ENCODE peak calls at places on chromosomes 11 and 22, in seven cellular contexts. One of them, this sample, is unnamed.

GRCh38 chr11:128456566-128457268 is 130.6 kb downstream of the ETS1 start:
- DNase-seq in mesenchymal stem cell: no peak
- DNase-seq in neuronal stem cell: no peak
- DNase-seq in H1: no peak
- DNase-seq in trophoblast cell: no peak
- DNase-seq in IMR-90: no peak
- DNase-seq in mesendoderm: no peak
- DNase-seq in this sample: no peak

GRCh38 chr11:26730711-26731460 is 9.0 kb upstream of the SLC5A12 start:
- DNase-seq in trophoblast cell: no peak
- DNase-seq in mesenchymal stem cell: peak; percentile 48
- DNase-seq in IMR-90: peak; percentile 1
- DNase-seq in neuronal stem cell: no peak
- DNase-seq in mesendoderm: no peak
- DNase-seq in H1: no peak
- DNase-seq in this sample: no peak

GRCh38 chr22:29314537-29315285 is 786 bp downstream of the RASL10A start:
- DNase-seq in mesenchymal stem cell: peak; percentile 12
- DNase-seq in mesendoderm: no peak
- DNase-seq in neuronal stem cell: no peak
- DNase-seq in H1: no peak
- DNase-seq in IMR-90: no peak
- DNase-seq in trophoblast cell: no peak
- DNase-seq in this sample: no peak

GRCh38 chr11:102843474-102843873 is at the start of gene MMP3:
- DNase-seq in H1: no peak
- DNase-seq in neuronal stem cell: no peak
- DNase-seq in mesenchymal stem cell: peak; percentile 37
- DNase-seq in mesendoderm: no peak
- DNase-seq in trophoblast cell: no peak
- DNase-seq in IMR-90: peak; percentile 10
- DNase-seq in this sample: no peak

GRCh38 chr22:19937616-19938473 is 3.7 kb upstream of the COMT start:
- DNase-seq in mesendoderm: no peak
- DNase-seq in H1: no peak
- DNase-seq in IMR-90: peak; percentile 35
- DNase-seq in mesenchymal stem cell: no peak
- DNase-seq in neuronal stem cell: no peak
- DNase-seq in trophoblast cell: no peak
- DNase-seq in this sample: no peak

GRCh38 chr11:113974741-113975470 is at the start of gene HTR3A:
- DNase-seq in IMR-90: no peak
- DNase-seq in trophoblast cell: no peak
- DNase-seq in H1: peak; percentile 43
- DNase-seq in mesenchymal stem cell: peak; percentile 24
- DNase-seq in mesendoderm: peak; percentile 89
- DNase-seq in neuronal stem cell: peak; percentile 49
- DNase-seq in this sample: peak; percentile 91

GRCh38 chr22:45818130-45819085 is 146.8 kb downstream of the ATXN10 start:
- DNase-seq in neuronal stem cell: no peak
- DNase-seq in mesendoderm: peak; percentile 23
- DNase-seq in H1: no peak
- DNase-seq in trophoblast cell: no peak
- DNase-seq in mesenchymal stem cell: peak; percentile 22
- DNase-seq in IMR-90: no peak
- DNase-seq in this sample: no peak

GRCh38 chr11:2533642-2534115 is 88.9 kb downstream of the KCNQ1 start:
- DNase-seq in IMR-90: peak; percentile 91
- DNase-seq in H1: peak; percentile 77
- DNase-seq in trophoblast cell: peak; percentile 93
- DNase-seq in neuronal stem cell: peak; percentile 80
- DNase-seq in mesendoderm: peak; percentile 97
- DNase-seq in mesenchymal stem cell: peak; percentile 93
- DNase-seq in this sample: peak; percentile 88

GRCh38 chr11:130945945-130946344 is 29.7 kb upstream of the SNX19 start:
- DNase-seq in mesenchymal stem cell: peak; percentile 24
- DNase-seq in H1: no peak
- DNase-seq in mesendoderm: no peak
- DNase-seq in IMR-90: peak; percentile 94
- DNase-seq in neuronal stem cell: no peak
- DNase-seq in trophoblast cell: no peak
- DNase-seq in this sample: no peak

GRCh38 chr11:64251986-64252837 is 882 bp downstream of the PLCB3 start:
- DNase-seq in mesenchymal stem cell: peak; percentile 51
- DNase-seq in neuronal stem cell: no peak
- DNase-seq in IMR-90: no peak
- DNase-seq in H1: no peak
- DNase-seq in mesendoderm: peak; percentile 54
- DNase-seq in trophoblast cell: no peak
- DNase-seq in this sample: no peak

GRCh38 chr11:99234534-99234933 is 213.8 kb downstream of the CNTN5 start:
- DNase-seq in IMR-90: no peak
- DNase-seq in trophoblast cell: no peak
- DNase-seq in H1: no peak
- DNase-seq in mesendoderm: no peak
- DNase-seq in mesenchymal stem cell: no peak
- DNase-seq in neuronal stem cell: no peak
- DNase-seq in this sample: no peak

DNA sequence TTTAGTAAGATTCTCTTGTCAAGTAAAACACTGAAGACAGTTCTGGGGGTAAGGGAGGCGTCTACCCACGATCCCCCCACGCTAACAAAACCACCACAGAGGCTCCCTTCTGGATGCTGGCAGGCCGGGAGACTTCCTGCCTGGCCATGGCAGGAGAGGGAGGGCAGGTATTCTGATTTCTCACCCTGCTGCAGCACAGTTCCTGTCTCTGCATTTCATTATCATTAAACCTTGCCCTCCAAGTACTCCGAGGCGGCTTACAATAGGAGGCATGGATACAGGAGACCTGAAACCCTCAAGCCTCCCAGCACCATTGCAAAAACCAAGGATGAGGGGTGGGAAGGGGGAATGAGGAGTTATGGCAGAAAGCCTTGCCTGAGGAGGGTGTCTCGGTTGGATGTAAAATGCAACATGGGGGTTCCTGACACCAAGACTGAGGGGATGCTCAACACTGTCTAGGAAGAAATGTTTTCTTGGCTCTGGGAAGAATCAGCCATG is 44.1 kb upstream of the MN1 start:
- DNase-seq in mesendoderm: peak; percentile 48
- DNase-seq in trophoblast cell: no peak
- DNase-seq in IMR-90: no peak
- DNase-seq in mesenchymal stem cell: no peak
- DNase-seq in neuronal stem cell: no peak
- DNase-seq in H1: no peak
- DNase-seq in this sample: no peak
- H2BK120ac ChIP-seq in mesendoderm: no peak overlapping the region
- H2BK120ac ChIP-seq in trophoblast cell: no peak overlapping the region
- H2BK120ac ChIP-seq in IMR-90: no peak overlapping the region
- H2BK120ac ChIP-seq in mesenchymal stem cell: no peak overlapping the region
- H2BK120ac ChIP-seq in neuronal stem cell: no peak overlapping the region
- H2BK120ac ChIP-seq in H1: no peak overlapping the region
- H2BK120ac ChIP-seq in this sample: no peak overlapping the region

GRCh38 chr11:77372736-77373135 is 71.2 kb upstream of the GDPD4 start:
- DNase-seq in mesendoderm: no peak
- DNase-seq in H1: no peak
- DNase-seq in IMR-90: no peak
- DNase-seq in trophoblast cell: no peak
- DNase-seq in neuronal stem cell: no peak
- DNase-seq in mesenchymal stem cell: no peak
- DNase-seq in this sample: no peak
- H2BK120ac ChIP-seq in mesendoderm: no peak overlapping the region
- H2BK120ac ChIP-seq in H1: no peak overlapping the region
- H2BK120ac ChIP-seq in IMR-90: no peak overlapping the region
- H2BK120ac ChIP-seq in trophoblast cell: no peak overlapping the region
- H2BK120ac ChIP-seq in neuronal stem cell: no peak overlapping the region
- H2BK120ac ChIP-seq in mesenchymal stem cell: no peak overlapping the region
- H2BK120ac ChIP-seq in this sample: no peak overlapping the region

GRCh38 chr11:34633640-34633989 is 12.7 kb downstream of the EHF start:
- DNase-seq in mesendoderm: no peak
- DNase-seq in H1: no peak
- DNase-seq in IMR-90: no peak
- DNase-seq in trophoblast cell: no peak
- DNase-seq in neuronal stem cell: no peak
- DNase-seq in mesenchymal stem cell: no peak
- DNase-seq in this sample: no peak

GRCh38 chr11:34637303-34637702 is 16.4 kb downstream of the EHF start:
- DNase-seq in IMR-90: no peak
- DNase-seq in mesenchymal stem cell: no peak
- DNase-seq in trophoblast cell: no peak
- DNase-seq in H1: no peak
- DNase-seq in neuronal stem cell: no peak
- DNase-seq in mesendoderm: no peak
- DNase-seq in this sample: no peak

GRCh38 chr11:34638897-34639296 is 18.0 kb downstream of the EHF start:
- DNase-seq in IMR-90: no peak
- DNase-seq in neuronal stem cell: no peak
- DNase-seq in H1: no peak
- DNase-seq in mesendoderm: no peak
- DNase-seq in trophoblast cell: no peak
- DNase-seq in mesenchymal stem cell: no peak
- DNase-seq in this sample: no peak

GRCh38 chr11:34633990-34634725 is 13.3 kb downstream of the EHF start:
- DNase-seq in H1: no peak
- DNase-seq in neuronal stem cell: no peak
- DNase-seq in IMR-90: peak; percentile 51
- DNase-seq in trophoblast cell: no peak
- DNase-seq in mesenchymal stem cell: no peak
- DNase-seq in mesendoderm: no peak
- DNase-seq in this sample: no peak

DNA sequence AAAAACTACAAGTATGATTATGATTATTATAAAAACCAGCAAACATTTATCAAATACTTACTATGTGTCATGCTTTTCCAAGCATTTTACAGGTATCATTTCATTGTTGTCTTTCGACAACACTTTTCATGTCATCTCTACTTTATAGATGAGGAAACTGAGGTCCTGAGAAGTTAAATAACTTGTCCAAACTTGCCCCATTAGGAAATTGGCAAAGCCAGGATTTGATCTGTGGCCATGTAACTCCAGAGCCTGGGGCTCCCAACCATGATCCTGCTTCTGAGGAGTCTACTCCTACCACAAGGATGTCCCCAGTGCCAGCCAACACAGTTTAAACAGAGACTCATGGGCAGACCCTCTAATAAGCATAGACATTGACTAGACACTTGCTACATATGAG is 15.2 kb downstream of the EHF start:
- DNase-seq in mesenchymal stem cell: no peak
- DNase-seq in mesendoderm: no peak
- DNase-seq in trophoblast cell: no peak
- DNase-seq in H1: no peak
- DNase-seq in IMR-90: no peak
- DNase-seq in neuronal stem cell: no peak
- DNase-seq in this sample: no peak
- H2BK120ac ChIP-seq in mesenchymal stem cell: no peak overlapping the region
- H2BK120ac ChIP-seq in mesendoderm: no peak overlapping the region
- H2BK120ac ChIP-seq in trophoblast cell: no peak overlapping the region
- H2BK120ac ChIP-seq in H1: no peak overlapping the region
- H2BK120ac ChIP-seq in IMR-90: no peak overlapping the region
- H2BK120ac ChIP-seq in neuronal stem cell: no peak overlapping the region
- H2BK120ac ChIP-seq in this sample: no peak overlapping the region

GRCh38 chr11:29405305-29405704 is 611.5 kb downstream of the KCNA4 start:
- DNase-seq in trophoblast cell: no peak
- DNase-seq in mesendoderm: no peak
- DNase-seq in H1: no peak
- DNase-seq in IMR-90: peak; percentile 5
- DNase-seq in mesenchymal stem cell: no peak
- DNase-seq in neuronal stem cell: no peak
- DNase-seq in this sample: no peak
- H2BK120ac ChIP-seq in trophoblast cell: no peak overlapping the region
- H2BK120ac ChIP-seq in mesendoderm: no peak overlapping the region
- H2BK120ac ChIP-seq in H1: no peak overlapping the region
- H2BK120ac ChIP-seq in IMR-90: no peak overlapping the region
- H2BK120ac ChIP-seq in mesenchymal stem cell: no peak overlapping the region
- H2BK120ac ChIP-seq in neuronal stem cell: no peak overlapping the region
- H2BK120ac ChIP-seq in this sample: no peak overlapping the region

GRCh38 chr11:67673358-67673757 is 1.1 kb downstream of the ALDH3B2 start:
- DNase-seq in mesendoderm: no peak
- DNase-seq in H1: no peak
- DNase-seq in trophoblast cell: no peak
- DNase-seq in neuronal stem cell: no peak
- DNase-seq in IMR-90: no peak
- DNase-seq in mesenchymal stem cell: no peak
- DNase-seq in this sample: no peak

GRCh38 chr11:67673902-67674301 is 521 bp downstream of the ALDH3B2 start:
- DNase-seq in IMR-90: no peak
- DNase-seq in neuronal stem cell: no peak
- DNase-seq in mesenchymal stem cell: no peak
- DNase-seq in trophoblast cell: no peak
- DNase-seq in H1: no peak
- DNase-seq in mesendoderm: no peak
- DNase-seq in this sample: no peak

GRCh38 chr11:67668191-67668551 is 6.3 kb downstream of the ALDH3B2 start:
- DNase-seq in mesenchymal stem cell: no peak
- DNase-seq in IMR-90: no peak
- DNase-seq in H1: no peak
- DNase-seq in trophoblast cell: no peak
- DNase-seq in neuronal stem cell: no peak
- DNase-seq in mesendoderm: no peak
- DNase-seq in this sample: no peak

GRCh38 chr11:67670316-67671210 is 3.9 kb downstream of the ALDH3B2 start:
- DNase-seq in mesenchymal stem cell: no peak
- DNase-seq in trophoblast cell: peak; percentile 87
- DNase-seq in neuronal stem cell: no peak
- DNase-seq in H1: no peak
- DNase-seq in mesendoderm: no peak
- DNase-seq in IMR-90: no peak
- DNase-seq in this sample: peak; percentile 31

DNA sequence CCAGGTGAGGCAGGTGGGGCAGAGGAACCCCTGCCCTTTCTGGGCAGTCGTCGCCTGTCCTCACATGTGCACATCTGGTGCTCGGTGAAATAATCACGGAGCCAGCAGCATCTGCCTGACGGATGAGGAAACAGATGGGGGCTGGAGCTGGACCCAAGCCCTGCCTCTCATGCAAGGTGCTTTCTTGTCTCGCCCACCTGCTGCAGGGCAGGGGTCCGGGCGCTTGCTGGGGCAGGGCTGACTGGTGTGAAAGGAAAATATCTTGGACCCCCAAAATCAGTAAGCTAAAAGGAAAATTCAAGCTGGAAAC is 3.3 kb downstream of the ALDH3B2 start:
- DNase-seq in mesendoderm: no peak
- DNase-seq in trophoblast cell: no peak
- DNase-seq in H1: no peak
- DNase-seq in neuronal stem cell: no peak
- DNase-seq in mesenchymal stem cell: no peak
- DNase-seq in IMR-90: no peak
- DNase-seq in this sample: no peak
- H2BK120ac ChIP-seq in mesendoderm: no peak overlapping the region
- H2BK120ac ChIP-seq in trophoblast cell: no peak overlapping the region
- H2BK120ac ChIP-seq in H1: no peak overlapping the region
- H2BK120ac ChIP-seq in neuronal stem cell: no peak overlapping the region
- H2BK120ac ChIP-seq in mesenchymal stem cell: no peak overlapping the region
- H2BK120ac ChIP-seq in IMR-90: no peak overlapping the region
- H2BK120ac ChIP-seq in this sample: no peak overlapping the region

GRCh38 chr11:86099727-86100320 is 30.9 kb upstream of the PICALM start:
- DNase-seq in mesendoderm: no peak
- DNase-seq in neuronal stem cell: no peak
- DNase-seq in IMR-90: peak; percentile 71
- DNase-seq in H1: no peak
- DNase-seq in mesenchymal stem cell: no peak
- DNase-seq in trophoblast cell: peak; percentile 88
- DNase-seq in this sample: no peak
- H2BK120ac ChIP-seq in mesendoderm: no peak overlapping the region
- H2BK120ac ChIP-seq in neuronal stem cell: no peak overlapping the region
- H2BK120ac ChIP-seq in IMR-90: no peak overlapping the region
- H2BK120ac ChIP-seq in H1: no peak overlapping the region
- H2BK120ac ChIP-seq in mesenchymal stem cell: no peak overlapping the region
- H2BK120ac ChIP-seq in trophoblast cell: no peak overlapping the region
- H2BK120ac ChIP-seq in this sample: no peak overlapping the region